ENCODE peak calls at places on chromosome 12, in six cellular contexts. One of them, this sample, is unnamed.
A peak's percentile ranks its signal among the peaks of the same experiment; 100 is the strongest.

GRCh38 chr12:101877816-101878811 is 734 bp downstream of the DRAM1 start:
- DNase-seq in GM23338: peak; percentile 45
- DNase-seq in stomach: peak; percentile 32
- DNase-seq in GM12878: no peak
- DNase-seq in transverse colon: peak; percentile 30
- DNase-seq in spleen: no peak
- DNase-seq in this sample: peak; percentile 15

GRCh38 chr12:15522574-15523187 is 200.4 kb downstream of the PTPRO start:
- DNase-seq in GM23338: peak; percentile 69
- DNase-seq in stomach: no peak
- DNase-seq in GM12878: no peak
- DNase-seq in transverse colon: no peak
- DNase-seq in spleen: no peak
- DNase-seq in this sample: peak; percentile 11

GRCh38 chr12:2783936-2784600 is 10.7 kb upstream of the FKBP4 start:
- DNase-seq in GM23338: peak; percentile 84
- DNase-seq in stomach: peak; percentile 70
- DNase-seq in GM12878: no peak
- DNase-seq in transverse colon: peak; percentile 67
- DNase-seq in spleen: peak; percentile 86
- DNase-seq in this sample: peak; percentile 36

GRCh38 chr12:105378821-105379400 is 48.4 kb downstream of the C12orf75 start:
- DNase-seq in GM23338: no peak
- DNase-seq in stomach: no peak
- DNase-seq in GM12878: no peak
- DNase-seq in transverse colon: no peak
- DNase-seq in spleen: no peak
- DNase-seq in this sample: no peak

GRCh38 chr12:132228535-132229422 is 84.5 kb downstream of the NOC4L start:
- DNase-seq in GM23338: no peak
- DNase-seq in stomach: no peak
- DNase-seq in GM12878: no peak
- DNase-seq in transverse colon: no peak
- DNase-seq in spleen: peak; percentile 56
- DNase-seq in this sample: no peak

GRCh38 chr12:1553546-1553945 is 40.8 kb downstream of the FBXL14 start:
- DNase-seq in GM23338: no peak
- DNase-seq in stomach: no peak
- DNase-seq in GM12878: no peak
- DNase-seq in transverse colon: no peak
- DNase-seq in spleen: no peak
- DNase-seq in this sample: no peak

GRCh38 chr12:80485222-80485987 is 41.4 kb downstream of the PTPRQ start:
- DNase-seq in GM23338: no peak
- DNase-seq in stomach: no peak
- DNase-seq in GM12878: no peak
- DNase-seq in transverse colon: no peak
- DNase-seq in spleen: no peak
- DNase-seq in this sample: no peak

GRCh38 chr12:89821901-89822300 is 113.3 kb upstream of the ATP2B1 start:
- DNase-seq in GM23338: peak; percentile 7
- DNase-seq in stomach: no peak
- DNase-seq in GM12878: peak; percentile 17
- DNase-seq in transverse colon: no peak
- DNase-seq in spleen: no peak
- DNase-seq in this sample: no peak

GRCh38 chr12:42332301-42332894 is 6.4 kb downstream of the PPHLN1 start:
- DNase-seq in GM23338: peak; percentile 40
- DNase-seq in stomach: no peak
- DNase-seq in GM12878: no peak
- DNase-seq in transverse colon: no peak
- DNase-seq in spleen: no peak
- DNase-seq in this sample: peak; percentile 30

GRCh38 chr12:46484396-46485061 is 112.0 kb upstream of the SLC38A2 start:
- DNase-seq in GM23338: no peak
- DNase-seq in stomach: no peak
- DNase-seq in GM12878: no peak
- DNase-seq in transverse colon: no peak
- DNase-seq in spleen: no peak
- DNase-seq in this sample: no peak

GRCh38 chr12:25997401-25997973 is 39.0 kb downstream of the RASSF8 start:
- DNase-seq in GM23338: peak; percentile 91
- DNase-seq in stomach: no peak
- DNase-seq in GM12878: no peak
- DNase-seq in transverse colon: no peak
- DNase-seq in spleen: no peak
- DNase-seq in this sample: no peak

GRCh38 chr12:123242083-123242904 is 9.1 kb downstream of the MTRFR start:
- DNase-seq in GM23338: no peak
- DNase-seq in stomach: no peak
- DNase-seq in GM12878: no peak
- DNase-seq in transverse colon: no peak
- DNase-seq in spleen: no peak
- DNase-seq in this sample: no peak

GRCh38 chr12:25308761-25309160 is 58.0 kb upstream of the KRAS start:
- DNase-seq in GM23338: no peak
- DNase-seq in stomach: no peak
- DNase-seq in GM12878: no peak
- DNase-seq in transverse colon: no peak
- DNase-seq in spleen: no peak
- DNase-seq in this sample: no peak

GRCh38 chr12:92759634-92760268 is 57.0 kb downstream of the PLEKHG7 start:
- DNase-seq in GM23338: no peak
- DNase-seq in stomach: no peak
- DNase-seq in GM12878: no peak
- DNase-seq in transverse colon: no peak
- DNase-seq in spleen: no peak
- DNase-seq in this sample: no peak

GRCh38 chr12:99618657-99619056 is 28.9 kb upstream of the GARIN6 start:
- DNase-seq in GM23338: no peak
- DNase-seq in stomach: no peak
- DNase-seq in GM12878: no peak
- DNase-seq in transverse colon: no peak
- DNase-seq in spleen: no peak
- DNase-seq in this sample: no peak

GRCh38 chr12:47360771-47361388 is 281.1 kb upstream of the AMIGO2 start:
- DNase-seq in GM23338: no peak
- DNase-seq in stomach: no peak
- DNase-seq in GM12878: no peak
- DNase-seq in transverse colon: no peak
- DNase-seq in spleen: no peak
- DNase-seq in this sample: no peak

GRCh38 chr12:97313471-97314190 is 149.0 kb upstream of the RMST start:
- DNase-seq in GM23338: peak; percentile 22
- DNase-seq in stomach: no peak
- DNase-seq in GM12878: no peak
- DNase-seq in transverse colon: no peak
- DNase-seq in spleen: no peak
- DNase-seq in this sample: no peak

GRCh38 chr12:108980831-108981618 is 39.8 kb downstream of the SVOP start:
- DNase-seq in GM23338: peak; percentile 13
- DNase-seq in stomach: no peak
- DNase-seq in GM12878: no peak
- DNase-seq in transverse colon: no peak
- DNase-seq in spleen: no peak
- DNase-seq in this sample: no peak

GRCh38 chr12:105470601-105471000 is 140.1 kb downstream of the C12orf75 start:
- DNase-seq in GM23338: no peak
- DNase-seq in stomach: no peak
- DNase-seq in GM12878: no peak
- DNase-seq in transverse colon: no peak
- DNase-seq in spleen: no peak
- DNase-seq in this sample: no peak

GRCh38 chr12:89134213-89134770 is 218.0 kb downstream of the DUSP6 start:
- DNase-seq in GM23338: no peak
- DNase-seq in stomach: peak; percentile 28
- DNase-seq in GM12878: no peak
- DNase-seq in transverse colon: no peak
- DNase-seq in spleen: no peak
- DNase-seq in this sample: no peak

GRCh38 chr12:94134226-94134795 is 14.1 kb upstream of the PLXNC1 start:
- DNase-seq in GM23338: peak; percentile 62
- DNase-seq in stomach: no peak
- DNase-seq in GM12878: no peak
- DNase-seq in transverse colon: no peak
- DNase-seq in spleen: no peak
- DNase-seq in this sample: no peak

GRCh38 chr12:11660624-11661023 is 11.2 kb downstream of the ETV6 start:
- DNase-seq in GM23338: no peak
- DNase-seq in stomach: no peak
- DNase-seq in GM12878: no peak
- DNase-seq in transverse colon: no peak
- DNase-seq in spleen: no peak
- DNase-seq in this sample: no peak

GRCh38 chr12:11661491-11662085 is 12.1 kb downstream of the ETV6 start:
- DNase-seq in GM23338: no peak
- DNase-seq in stomach: peak; percentile 67
- DNase-seq in GM12878: no peak
- DNase-seq in transverse colon: no peak
- DNase-seq in spleen: no peak
- DNase-seq in this sample: no peak

GRCh38 chr12:11657511-11657910 is 8.0 kb downstream of the ETV6 start:
- DNase-seq in GM23338: no peak
- DNase-seq in stomach: no peak
- DNase-seq in GM12878: no peak
- DNase-seq in transverse colon: no peak
- DNase-seq in spleen: no peak
- DNase-seq in this sample: no peak

GRCh38 chr12:11656550-11656949 is 7.1 kb downstream of the ETV6 start:
- DNase-seq in GM23338: no peak
- DNase-seq in stomach: no peak
- DNase-seq in GM12878: no peak
- DNase-seq in transverse colon: no peak
- DNase-seq in spleen: no peak
- DNase-seq in this sample: no peak

DNA sequence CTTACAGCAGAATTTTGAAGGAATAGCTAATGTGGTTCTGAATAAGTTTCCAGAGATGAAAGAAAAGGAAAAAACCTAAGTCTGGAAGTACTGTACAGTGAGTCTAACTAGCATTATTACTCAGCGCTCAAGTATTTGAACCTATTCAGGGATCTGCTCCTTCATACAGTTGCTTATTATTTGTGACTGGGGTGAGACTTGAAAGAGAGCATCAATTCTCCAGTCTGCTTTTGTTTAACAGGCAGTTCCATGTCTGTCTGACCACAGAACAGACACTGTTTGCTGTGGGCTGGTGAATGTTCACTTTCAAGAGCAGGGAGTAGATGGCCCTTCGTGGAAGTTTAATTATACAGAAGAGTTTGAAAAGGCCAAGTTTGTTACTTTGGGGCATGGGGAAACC is 9.3 kb downstream of the ETV6 start:
- DNase-seq in GM23338: no peak
- DNase-seq in stomach: no peak
- DNase-seq in GM12878: no peak
- DNase-seq in transverse colon: no peak
- DNase-seq in spleen: no peak
- DNase-seq in this sample: no peak
- TF ChIP-seq POLR2AphosphoS5 in GM23338: no peak
- TF ChIP-seq POLR2AphosphoS5 in stomach: no peak
- TF ChIP-seq POLR2AphosphoS5 in GM12878: no peak
- TF ChIP-seq POLR2AphosphoS5 in transverse colon: no peak
- TF ChIP-seq POLR2AphosphoS5 in spleen: no peak
- TF ChIP-seq POLR2AphosphoS5 in this sample: no peak

GRCh38 chr12:27384261-27384590 is 51.6 kb downstream of the BMAL2 start:
- DNase-seq in GM23338: no peak
- DNase-seq in stomach: no peak
- DNase-seq in GM12878: no peak
- DNase-seq in transverse colon: no peak
- DNase-seq in spleen: no peak
- DNase-seq in this sample: no peak
- TF ChIP-seq CTCF in GM23338: no peak
- TF ChIP-seq CTCF in stomach: no peak
- TF ChIP-seq CTCF in GM12878: no peak
- TF ChIP-seq CTCF in transverse colon: no peak
- TF ChIP-seq CTCF in spleen: no peak
- TF ChIP-seq CTCF in this sample: no peak

GRCh38 chr12:57899010-57899662 is 42.2 kb upstream of the ATP23 start:
- DNase-seq in GM23338: no peak
- DNase-seq in stomach: peak; percentile 49
- DNase-seq in GM12878: peak; percentile 79
- DNase-seq in transverse colon: peak; percentile 73
- DNase-seq in spleen: peak; percentile 92
- DNase-seq in this sample: peak; percentile 51
- TF ChIP-seq POLR2AphosphoS5 in GM23338: no peak
- TF ChIP-seq POLR2AphosphoS5 in stomach: no peak
- TF ChIP-seq POLR2AphosphoS5 in GM12878: peak; percentile 52
- TF ChIP-seq POLR2AphosphoS5 in transverse colon: no peak
- TF ChIP-seq POLR2AphosphoS5 in spleen: peak; percentile 63
- TF ChIP-seq POLR2AphosphoS5 in this sample: no peak

GRCh38 chr12:51295651-51296050 is 25.4 kb upstream of the SMAGP start:
- DNase-seq in GM23338: peak; percentile 31
- DNase-seq in stomach: no peak
- DNase-seq in GM12878: no peak
- DNase-seq in transverse colon: no peak
- DNase-seq in spleen: no peak
- DNase-seq in this sample: no peak
- TF ChIP-seq CTCF in GM23338: no peak
- TF ChIP-seq CTCF in stomach: no peak
- TF ChIP-seq CTCF in GM12878: no peak
- TF ChIP-seq CTCF in transverse colon: no peak
- TF ChIP-seq CTCF in spleen: no peak
- TF ChIP-seq CTCF in this sample: no peak

GRCh38 chr12:120115692-120116442 is 686 bp downstream of the RAB35 start:
- DNase-seq in GM23338: peak; percentile 69
- DNase-seq in stomach: no peak
- DNase-seq in GM12878: no peak
- DNase-seq in transverse colon: peak; percentile 53
- DNase-seq in spleen: no peak
- DNase-seq in this sample: no peak
- TF ChIP-seq POLR2AphosphoS5 in GM23338: no peak
- TF ChIP-seq POLR2AphosphoS5 in stomach: no peak
- TF ChIP-seq POLR2AphosphoS5 in GM12878: no peak
- TF ChIP-seq POLR2AphosphoS5 in transverse colon: no peak
- TF ChIP-seq POLR2AphosphoS5 in spleen: no peak
- TF ChIP-seq POLR2AphosphoS5 in this sample: no peak